ENCODE peak calls at places on chromosomes 2 and 18, in nine cellular contexts. W is tibial artery, U is Calu3, B is IMR-90, A is astrocyte of the spinal cord, J is AG04449, Q is AG04450, P is coronary artery, T is esophagus squamous epithelium. M is an unnamed sample.

GRCh38 chr2:43136011-43136799 is 90.2 kb downstream of the ZFP36L2 start:
- DNase-seq in W (no peak), U (no peak), B (no peak), A (no peak), J (no peak), Q (no peak), P (no peak), T (no peak), M (no peak)

GRCh38 chr2:70643715-70644114 is 90.1 kb upstream of the TGFA start:
- DNase-seq in W (no peak), U (peak; percentile 47), B (no peak), A (no peak), J (no peak), Q (no peak), P (no peak), T (no peak), M (no peak)

GRCh38 chr18:39380823-39381222 is 1815.2 kb upstream of the CELF4 start:
- DNase-seq in W (no peak), U (no peak), B (no peak), A (peak; percentile 14), J (no peak), Q (no peak), P (no peak), T (no peak), M (no peak)

GRCh38 chr2:112031473-112031872 is 23.6 kb upstream of the TMEM87B start:
- DNase-seq in W (peak; percentile 41), U (no peak), B (no peak), A (peak; percentile 30), J (no peak), Q (no peak), P (no peak), T (no peak), M (no peak)

GRCh38 chr18:23283933-23284430 is 148.7 kb downstream of the CABLES1 start:
- DNase-seq in W (no peak), U (peak; percentile 73), B (peak; percentile 63), A (peak; percentile 45), J (no peak), Q (no peak), P (no peak), T (no peak), M (no peak)

GRCh38 chr2:140242889-140243288 is 1462.7 kb upstream of the NXPH2 start:
- DNase-seq in W (no peak), U (no peak), B (no peak), A (no peak), J (no peak), Q (no peak), P (no peak), T (no peak), M (no peak)

GRCh38 chr2:59176737-59177136 is 935.6 kb upstream of the FANCL start:
- DNase-seq in W (no peak), U (no peak), B (no peak), A (no peak), J (no peak), Q (no peak), P (no peak), T (no peak), M (no peak)

GRCh38 chr2:114550895-114551793 is 108.7 kb downstream of the DPP10 start:
- DNase-seq in W (peak; percentile 29), U (peak; percentile 71), B (peak; percentile 50), A (peak; percentile 19), J (no peak), Q (no peak), P (no peak), T (no peak), M (no peak)

GRCh38 chr2:216584112-216584511 is 49.1 kb upstream of the IGFBP2 start:
- DNase-seq in W (no peak), U (no peak), B (no peak), A (no peak), J (no peak), Q (no peak), P (no peak), T (no peak), M (no peak)

GRCh38 chr2:71685073-71685848 is 231.9 kb downstream of the DYSF start:
- DNase-seq in W (peak; percentile 52), U (no peak), B (no peak), A (no peak), J (no peak), Q (no peak), P (no peak), T (no peak), M (no peak)

GRCh38 chr2:129619471-129619870 is 360.0 kb upstream of the RAB6C start:
- DNase-seq in W (no peak), U (no peak), B (no peak), A (no peak), J (no peak), Q (no peak), P (no peak), T (no peak), M (no peak)

GRCh38 chr2:120444691-120445240 is 98.8 kb downstream of the INHBB start:
- DNase-seq in W (no peak), U (no peak), B (no peak), A (no peak), J (no peak), Q (no peak), P (no peak), T (no peak), M (no peak)

GRCh38 chr18:59874166-59874565 is 25.6 kb upstream of the PMAIP1 start:
- DNase-seq in W (no peak), U (no peak), B (peak; percentile 96), A (peak; percentile 91), J (peak; percentile 70), Q (peak; percentile 81), P (no peak), T (no peak), M (no peak)

GRCh38 chr18:56831988-56832387 is 180.8 kb downstream of the WDR7 start:
- DNase-seq in W (no peak), U (no peak), B (peak; percentile 35), A (peak; percentile 47), J (no peak), Q (no peak), P (no peak), T (no peak), M (no peak)

GRCh38 chr2:186887107-186888090 is 38.4 kb upstream of the ZSWIM2 start:
- DNase-seq in W (peak; percentile 74), U (no peak), B (no peak), A (no peak), J (no peak), Q (no peak), P (no peak), T (no peak), M (no peak)

GRCh38 chr2:8966123-8966908 is 37.2 kb downstream of the MBOAT2 start:
- DNase-seq in W (no peak), U (no peak), B (peak; percentile 36), A (peak; percentile 62), J (no peak), Q (no peak), P (no peak), T (no peak), M (no peak)

GRCh38 chr2:241218131-241219029 is 29.9 kb downstream of the ANO7 start:
- DNase-seq in W (no peak), U (peak; percentile 64), B (peak; percentile 31), A (no peak), J (no peak), Q (no peak), P (no peak), T (no peak), M (no peak)
- TF ChIP-seq CTCF in W (peak; percentile 8), U (no peak), B (peak; percentile 21), A (no peak), J (peak; percentile 43), Q (peak; percentile 14), P (no peak), T (no peak), M (peak; percentile 46)

GRCh38 chr18:77001979-77002378 is 130.6 kb downstream of the MBP start:
- DNase-seq in W (no peak), U (no peak), B (no peak), A (no peak), J (no peak), Q (no peak), P (no peak), T (no peak), M (no peak)

GRCh38 chr18:77001041-77001440 is 131.5 kb downstream of the MBP start:
- DNase-seq in W (no peak), U (no peak), B (no peak), A (no peak), J (no peak), Q (no peak), P (no peak), T (no peak), M (no peak)

GRCh38 chr18:77002496-77002895 is 130.1 kb downstream of the MBP start:
- DNase-seq in W (no peak), U (no peak), B (no peak), A (no peak), J (no peak), Q (no peak), P (no peak), T (no peak), M (no peak)

GRCh38 chr18:76999077-76999476 is 133.5 kb downstream of the MBP start:
- DNase-seq in W (no peak), U (no peak), B (no peak), A (no peak), J (no peak), Q (no peak), P (no peak), T (no peak), M (no peak)

DNA sequence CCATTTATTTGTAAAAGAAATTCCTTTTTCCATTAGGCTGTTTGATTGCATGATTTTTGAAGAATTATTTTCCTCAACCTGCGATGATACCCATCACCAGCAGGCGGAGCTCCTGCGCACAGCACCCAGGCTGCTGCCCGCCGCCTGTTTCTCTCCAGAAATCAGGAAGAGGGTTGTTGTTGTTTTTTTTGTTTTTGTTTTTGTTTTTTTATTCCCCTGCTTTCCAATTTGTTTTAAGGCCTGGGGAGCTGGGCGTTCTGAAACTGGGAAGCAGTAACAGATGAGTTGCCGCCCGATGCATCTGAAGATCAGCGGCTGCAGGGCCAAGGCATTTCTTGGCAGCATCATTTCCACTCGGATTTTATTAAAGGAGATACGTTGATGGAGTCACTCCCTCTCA is 132.1 kb downstream of the MBP start:
- DNase-seq in W (no peak), U (peak; percentile 82), B (peak; percentile 32), A (peak; percentile 46), J (no peak), Q (no peak), P (no peak), T (no peak), M (no peak)
- TF ChIP-seq CTCF in W (peak; percentile 97), U (peak; percentile 100), B (peak; percentile 97), A (peak; percentile 99), J (peak; percentile 86), Q (peak; percentile 100), P (peak; percentile 88), T (peak; percentile 92), M (peak; percentile 99)

GRCh38 chr2:160087854-160088745 is 25.7 kb upstream of the PLA2R1 start:
- DNase-seq in W (no peak), U (peak; percentile 5), B (peak; percentile 25), A (no peak), J (no peak), Q (no peak), P (no peak), T (no peak), M (no peak)

GRCh38 chr2:160091381-160091780 is 29.0 kb upstream of the PLA2R1 start:
- DNase-seq in W (no peak), U (no peak), B (peak; percentile 54), A (peak; percentile 46), J (no peak), Q (no peak), P (no peak), T (no peak), M (no peak)

GRCh38 chr2:160085662-160086061 is 23.2 kb upstream of the PLA2R1 start:
- DNase-seq in W (no peak), U (no peak), B (no peak), A (no peak), J (no peak), Q (no peak), P (no peak), T (no peak), M (no peak)
- TF ChIP-seq CTCF in W (no peak), U (peak; percentile 25), B (peak; percentile 11), A (no peak), J (no peak), Q (peak; percentile 17), P (no peak), T (no peak), M (peak; percentile 50)

GRCh38 chr2:28250006-28250405 is 142.7 kb upstream of the FOSL2 start:
- DNase-seq in W (no peak), U (peak; percentile 28), B (peak; percentile 91), A (peak; percentile 86), J (peak; percentile 56), Q (peak; percentile 52), P (no peak), T (no peak), M (no peak)
- TF ChIP-seq CTCF in W (no peak), U (no peak), B (no peak), A (no peak), J (no peak), Q (no peak), P (no peak), T (no peak), M (no peak)